ENCODE peak calls at places on chromosomes 5 and 9, in four cellular contexts. A, P, X and U are unnamed samples.

GRCh38 chr5:427415-428087 is 15.4 kb upstream of the EXOC3 start:
- DNase-seq in A (no peak), P (no peak), X (no peak), U (peak)

GRCh38 chr9:135547756-135548736 is 2.1 kb downstream of the OBP2A start:
- DNase-seq in A (no peak), P (no peak), X (no peak), U (no peak)

GRCh38 chr5:81202652-81203051 is 30.5 kb upstream of the CKMT2 start:
- DNase-seq in A (no peak), P (no peak), X (no peak), U (no peak)

GRCh38 chr5:172858990-172859811 is 25.1 kb downstream of the ERGIC1 start:
- DNase-seq in A (no peak), P (no peak), X (no peak), U (no peak)

GRCh38 chr9:133842174-133842573 is 104.0 kb upstream of the SARDH start:
- DNase-seq in A (no peak), P (no peak), X (no peak), U (no peak)

GRCh38 chr9:19241728-19242127 is 11.2 kb downstream of the DENND4C start:
- DNase-seq in A (no peak), P (no peak), X (no peak), U (no peak)

GRCh38 chr5:140575309-140575708 is 10.7 kb downstream of the SLC35A4 start:
- DNase-seq in A (no peak), P (no peak), X (no peak), U (peak)

GRCh38 chr9:127578952-127579853 is 32.9 kb upstream of the STXBP1 start:
- DNase-seq in A (peak), P (peak), X (peak), U (peak)

GRCh38 chr5:91787718-91788117 is 404.6 kb upstream of the ARRDC3 start:
- DNase-seq in A (peak), P (no peak), X (no peak), U (no peak)

GRCh38 chr5:55742778-55743177 is 4.9 kb downstream of the DDX4 start:
- DNase-seq in A (no peak), P (no peak), X (no peak), U (no peak)

GRCh38 chr5:37716405-37716804 is 123.4 kb downstream of the GDNF start:
- DNase-seq in A (no peak), P (no peak), X (no peak), U (no peak)

GRCh38 chr5:63128018-63128417 is 549.4 kb downstream of the LRRC70 start:
- DNase-seq in A (no peak), P (no peak), X (no peak), U (no peak)

GRCh38 chr9:130212543-130213297 is 40.5 kb downstream of the NCS1 start:
- DNase-seq in A (no peak), P (no peak), X (no peak), U (no peak)

GRCh38 chr5:139839918-139840317 is 44.3 kb downstream of the PSD2 start:
- DNase-seq in A (no peak), P (no peak), X (no peak), U (peak)

GRCh38 chr9:134327671-134328231 is 1.5 kb downstream of the RXRA start:
- DNase-seq in A (peak), P (no peak), X (no peak), U (peak)

GRCh38 chr9:128190516-128191405 is 611 bp downstream of the CIZ1 start:
- DNase-seq in A (no peak), P (peak), X (no peak), U (no peak)

GRCh38 chr5:25851301-25851700 is 1187.1 kb downstream of the CDH9 start:
- DNase-seq in A (no peak), P (no peak), X (no peak), U (no peak)

GRCh38 chr5:150534811-150535210 is 26.9 kb downstream of the NDST1 start:
- DNase-seq in A (no peak), P (no peak), X (no peak), U (no peak)

GRCh38 chr5:151589878-151590570 is 1.1 kb downstream of the FAT2 start:
- DNase-seq in A (peak), P (no peak), X (no peak), U (no peak)

GRCh38 chr5:106393276-106393675 is 1277.5 kb downstream of the EFNA5 start:
- DNase-seq in A (no peak), P (no peak), X (no peak), U (no peak)

GRCh38 chr9:109793196-109793595 is 13.2 kb downstream of the PALM2AKAP2 start:
- DNase-seq in A (peak), P (no peak), X (no peak), U (no peak)

GRCh38 chr5:40871177-40871576 is 30.0 kb downstream of the CARD6 start:
- DNase-seq in A (no peak), P (no peak), X (no peak), U (no peak)

GRCh38 chr5:33641722-33642505 is 201.1 kb downstream of the TARS1 start:
- DNase-seq in A (no peak), P (no peak), X (no peak), U (no peak)

GRCh38 chr9:69822091-69822750 is 1.6 kb downstream of the CFAP95 start:
- DNase-seq in A (no peak), P (no peak), X (no peak), U (no peak)

GRCh38 chr9:117415584-117415937 is 704 bp upstream of the ASTN2 start:
- DNase-seq in A (no peak), P (no peak), X (no peak), U (no peak)

GRCh38 chr9:73137286-73137899 is 14.3 kb upstream of the ANXA1 start:
- DNase-seq in A (no peak), P (no peak), X (no peak), U (no peak)

GRCh38 chr9:96498796-96499195 is 48.8 kb downstream of the HABP4 start:
- DNase-seq in A (no peak), P (no peak), X (no peak), U (no peak)

GRCh38 chr9:136733611-136734010 is 9.1 kb downstream of the LCN10 start:
- DNase-seq in A (no peak), P (no peak), X (no peak), U (no peak)

GRCh38 chr5:57698785-57699184 is 216.2 kb upstream of the ACTBL2 start:
- DNase-seq in A (peak), P (no peak), X (no peak), U (no peak)

GRCh38 chr9:128523199-128523925 is 18.8 kb downstream of the GLE1 start:
- DNase-seq in A (no peak), P (no peak), X (no peak), U (no peak)

GRCh38 chr9:129023036-129023907 is 4.9 kb downstream of the SH3GLB2 start:
- DNase-seq in A (peak), P (no peak), X (no peak), U (no peak)

GRCh38 chr5:33036128-33036527 is 325.0 kb downstream of the NPR3 start:
- DNase-seq in A (no peak), P (no peak), X (no peak), U (no peak)

GRCh38 chr5:56658972-56659371 is 156.4 kb upstream of the MAP3K1 start:
- DNase-seq in A (peak), P (no peak), X (no peak), U (no peak)

GRCh38 chr9:134917431-134918373 is at the start of gene FCN1:
- DNase-seq in A (no peak), P (no peak), X (no peak), U (peak)

GRCh38 chr5:68745459-68745858 is 348.4 kb upstream of the SLC30A5 start:
- DNase-seq in A (no peak), P (no peak), X (no peak), U (no peak)

GRCh38 chr5:158756873-158757272 is 342.8 kb downstream of the EBF1 start:
- DNase-seq in A (no peak), P (no peak), X (no peak), U (no peak)
- TF ChIP-seq CTCF in A (no peak), P (no peak), X (no peak), U (no peak)

GRCh38 chr9:71909887-71910601 is 949 bp downstream of the ABHD17B start:
- DNase-seq in A (peak), P (peak), X (peak), U (no peak)
- TF ChIP-seq CTCF in A (no peak), P (no peak), X (no peak), U (no peak)

DNA sequence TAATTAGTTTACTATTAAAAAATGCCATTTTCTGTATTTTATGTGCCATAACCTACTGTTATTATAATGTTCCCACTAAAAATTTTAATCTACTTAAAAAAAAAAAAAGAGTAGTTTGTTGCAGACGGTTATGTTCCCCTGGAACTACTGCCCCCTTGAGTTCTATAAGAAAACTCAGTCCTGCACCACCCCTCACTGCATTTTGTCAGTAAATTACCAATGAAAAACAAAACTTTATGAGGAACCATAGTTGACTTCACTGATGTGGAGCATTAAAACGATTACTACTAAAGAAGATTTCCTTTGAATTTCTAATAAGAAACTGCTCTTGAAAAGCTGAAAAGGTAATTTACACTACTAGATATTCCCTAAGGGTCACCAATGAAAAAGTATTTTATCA is 288.7 kb downstream of the FBXL17 start:
- DNase-seq in A (no peak), P (no peak), X (no peak), U (no peak)
- TF ChIP-seq CTCF in A (peak), P (no peak), X (peak), U (no peak)

GRCh38 chr5:88425124-88425523 is 156.5 kb upstream of the TMEM161B start:
- DNase-seq in A (no peak), P (no peak), X (no peak), U (no peak)

DNA sequence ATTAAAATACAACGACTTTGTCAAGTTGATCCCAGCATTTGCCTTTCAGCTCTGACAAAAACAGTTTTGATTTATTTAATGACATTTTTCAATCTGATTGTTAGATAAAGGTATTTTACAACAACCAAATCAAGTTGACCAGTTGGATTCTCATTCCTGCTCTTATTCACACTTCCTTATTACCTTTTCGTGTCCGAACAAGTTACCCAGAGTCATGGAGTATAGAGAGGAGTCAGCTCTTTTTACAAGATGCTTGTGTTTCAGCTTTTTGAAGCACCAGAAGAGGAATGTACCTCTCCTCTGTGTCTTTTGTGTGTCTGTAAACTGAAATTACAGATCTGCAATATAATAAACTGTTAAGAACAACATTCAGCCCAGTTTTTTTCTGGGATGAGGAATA is 151.3 kb upstream of the TMEM161B start:
- DNase-seq in A (peak), P (no peak), X (no peak), U (no peak)
- TF ChIP-seq CTCF in A (no peak), P (no peak), X (no peak), U (no peak)

GRCh38 chr9:86357091-86357866 is 3.1 kb upstream of the TUT7 start:
- DNase-seq in A (no peak), P (no peak), X (no peak), U (no peak)

GRCh38 chr9:86355814-86356213 is 1.6 kb upstream of the TUT7 start:
- DNase-seq in A (peak), P (no peak), X (no peak), U (no peak)

GRCh38 chr9:86354048-86354881 is at the start of gene TUT7:
- DNase-seq in A (peak), P (peak), X (peak), U (peak)

GRCh38 chr9:86353591-86354047 is 591 bp downstream of the TUT7 start:
- DNase-seq in A (peak), P (no peak), X (no peak), U (no peak)

GRCh38 chr9:86354882-86355399 is 731 bp upstream of the TUT7 start:
- DNase-seq in A (peak), P (no peak), X (no peak), U (no peak)
- TF ChIP-seq CTCF in A (no peak), P (no peak), X (no peak), U (peak)

GRCh38 chr5:145203193-145203592 is 631.9 kb downstream of the PRELID2 start:
- DNase-seq in A (no peak), P (no peak), X (no peak), U (no peak)

GRCh38 chr5:145204741-145205140 is 630.4 kb downstream of the PRELID2 start:
- DNase-seq in A (no peak), P (no peak), X (no peak), U (no peak)

GRCh38 chr5:145198871-145199270 is 636.3 kb downstream of the PRELID2 start:
- DNase-seq in A (no peak), P (no peak), X (no peak), U (no peak)
- TF ChIP-seq CTCF in A (no peak), P (no peak), X (no peak), U (no peak)

GRCh38 chr5:109479260-109479860 is 69.6 kb upstream of the PJA2 start:
- DNase-seq in A (no peak), P (no peak), X (no peak), U (no peak)
- TF ChIP-seq CTCF in A (peak), P (peak), X (no peak), U (peak)

DNA sequence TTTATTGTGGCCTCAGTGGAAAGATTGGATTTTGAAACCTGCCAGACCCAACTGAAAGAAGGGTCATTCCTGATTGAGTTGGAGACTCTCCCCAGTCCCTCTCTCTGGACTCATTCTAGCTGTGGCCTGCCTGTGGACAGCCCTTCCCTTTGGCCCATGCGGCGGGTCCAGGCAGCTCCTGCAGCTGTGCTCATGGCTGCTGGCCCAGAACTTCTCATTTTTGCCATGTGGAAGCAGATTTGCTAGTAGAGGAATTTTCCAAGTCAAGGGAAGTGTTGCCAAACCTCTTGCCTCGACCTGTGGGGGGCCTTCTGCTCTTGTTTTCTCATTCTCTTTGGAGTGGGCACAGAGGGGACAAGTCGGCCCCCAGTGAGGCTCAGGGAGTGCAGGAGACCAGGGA is 89.2 kb downstream of the ANKRD33B start:
- DNase-seq in A (no peak), P (no peak), X (no peak), U (peak)
- TF ChIP-seq CTCF in A (no peak), P (no peak), X (no peak), U (no peak)

DNA sequence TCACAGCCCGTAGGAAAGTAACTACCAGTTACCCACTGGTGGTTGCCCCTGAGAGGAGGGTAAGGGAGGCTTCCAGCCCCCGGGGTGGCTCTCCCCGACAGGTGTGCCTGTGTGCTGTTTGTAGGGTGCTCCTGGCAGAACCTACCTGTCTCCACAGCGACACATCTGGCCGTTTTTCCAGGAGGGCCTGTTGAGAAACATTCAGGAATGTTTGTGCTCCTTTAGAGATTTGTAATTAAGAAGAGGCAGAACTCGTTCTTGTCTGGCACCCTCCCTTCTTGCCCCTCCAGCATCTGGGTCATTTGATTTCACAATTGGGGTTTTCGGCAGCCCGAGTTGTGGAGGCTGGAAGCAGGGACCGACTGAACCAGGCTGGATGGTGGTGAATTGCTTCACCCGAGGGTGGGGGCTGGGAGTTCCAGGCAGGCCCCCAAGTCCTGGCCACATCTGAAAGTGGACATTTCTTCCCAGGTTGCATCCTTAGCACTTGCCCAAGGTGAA is 74.2 kb downstream of the WWC1 start:
- DNase-seq in A (peak), P (no peak), X (no peak), U (no peak)
- TF ChIP-seq CTCF in A (peak), P (no peak), X (no peak), U (no peak)